ENCODE peak calls at places on chromosomes 1 and 21, in four cellular contexts. One of them, this sample, is unnamed.

GRCh38 chr1:212606734-212607205 is 1.8 kb upstream of the ATF3 start:
- DNase-seq in neural crest cell: no peak
- DNase-seq in HCEC 1CT: no peak
- DNase-seq in C1 segment of cervical spinal cord: peak
- DNase-seq in this sample: no peak

GRCh38 chr1:8293141-8293540 is 24.8 kb upstream of the SLC45A1 start:
- DNase-seq in neural crest cell: no peak
- DNase-seq in HCEC 1CT: no peak
- DNase-seq in C1 segment of cervical spinal cord: no peak
- DNase-seq in this sample: no peak

GRCh38 chr1:187985145-187985896 is 1156.6 kb downstream of the PLA2G4A start:
- DNase-seq in neural crest cell: no peak
- DNase-seq in HCEC 1CT: no peak
- DNase-seq in C1 segment of cervical spinal cord: no peak
- DNase-seq in this sample: no peak

GRCh38 chr1:169003864-169004516 is 102.5 kb upstream of the ATP1B1 start:
- DNase-seq in neural crest cell: no peak
- DNase-seq in HCEC 1CT: no peak
- DNase-seq in C1 segment of cervical spinal cord: no peak
- DNase-seq in this sample: no peak

GRCh38 chr1:219585837-219586465 is 27.0 kb downstream of the ZC3H11B start:
- DNase-seq in neural crest cell: no peak
- DNase-seq in HCEC 1CT: no peak
- DNase-seq in C1 segment of cervical spinal cord: no peak
- DNase-seq in this sample: no peak

GRCh38 chr21:46031484-46031883 is 49.9 kb downstream of the COL6A1 start:
- DNase-seq in neural crest cell: no peak
- DNase-seq in HCEC 1CT: no peak
- DNase-seq in C1 segment of cervical spinal cord: no peak
- DNase-seq in this sample: no peak

GRCh38 chr21:32412998-32413504 is 545 bp downstream of the EVA1C start:
- DNase-seq in neural crest cell: no peak
- DNase-seq in HCEC 1CT: no peak
- DNase-seq in C1 segment of cervical spinal cord: peak
- DNase-seq in this sample: no peak

GRCh38 chr1:119982006-119982405 is 85.7 kb upstream of the ADAM30 start:
- DNase-seq in neural crest cell: no peak
- DNase-seq in HCEC 1CT: peak
- DNase-seq in C1 segment of cervical spinal cord: no peak
- DNase-seq in this sample: no peak

GRCh38 chr1:200154069-200154767 is 126.7 kb downstream of the NR5A2 start:
- DNase-seq in neural crest cell: no peak
- DNase-seq in HCEC 1CT: peak
- DNase-seq in C1 segment of cervical spinal cord: no peak
- DNase-seq in this sample: no peak

GRCh38 chr1:112718691-112719418 is 3.7 kb upstream of the PPM1J start:
- DNase-seq in neural crest cell: peak
- DNase-seq in HCEC 1CT: peak
- DNase-seq in C1 segment of cervical spinal cord: peak
- DNase-seq in this sample: peak

GRCh38 chr1:82377201-82377884 is 576.6 kb downstream of the ADGRL2 start:
- DNase-seq in neural crest cell: no peak
- DNase-seq in HCEC 1CT: no peak
- DNase-seq in C1 segment of cervical spinal cord: no peak
- DNase-seq in this sample: no peak

GRCh38 chr1:8844421-8845063 is 27.1 kb upstream of the RERE start:
- DNase-seq in neural crest cell: no peak
- DNase-seq in HCEC 1CT: no peak
- DNase-seq in C1 segment of cervical spinal cord: no peak
- DNase-seq in this sample: no peak

GRCh38 chr1:219710529-219711194 is 97.8 kb upstream of the ZC3H11B start:
- DNase-seq in neural crest cell: no peak
- DNase-seq in HCEC 1CT: peak
- DNase-seq in C1 segment of cervical spinal cord: no peak
- DNase-seq in this sample: no peak

GRCh38 chr21:29279531-29279930 is 19.2 kb upstream of the BACH1 start:
- DNase-seq in neural crest cell: no peak
- DNase-seq in HCEC 1CT: no peak
- DNase-seq in C1 segment of cervical spinal cord: no peak
- DNase-seq in this sample: no peak

GRCh38 chr1:81432089-81432488 is 368.6 kb upstream of the ADGRL2 start:
- DNase-seq in neural crest cell: no peak
- DNase-seq in HCEC 1CT: no peak
- DNase-seq in C1 segment of cervical spinal cord: no peak
- DNase-seq in this sample: no peak

GRCh38 chr1:115877511-115877910 is 36.6 kb upstream of the NHLH2 start:
- DNase-seq in neural crest cell: no peak
- DNase-seq in HCEC 1CT: peak
- DNase-seq in C1 segment of cervical spinal cord: no peak
- DNase-seq in this sample: no peak

GRCh38 chr1:172845371-172845770 is 186.5 kb downstream of the FASLG start:
- DNase-seq in neural crest cell: no peak
- DNase-seq in HCEC 1CT: no peak
- DNase-seq in C1 segment of cervical spinal cord: no peak
- DNase-seq in this sample: no peak

GRCh38 chr21:46171585-46171984 is 12.7 kb downstream of the SPATC1L start:
- DNase-seq in neural crest cell: no peak
- DNase-seq in HCEC 1CT: no peak
- DNase-seq in C1 segment of cervical spinal cord: no peak
- DNase-seq in this sample: no peak

GRCh38 chr1:175094626-175095025 is 27.0 kb downstream of the TNN start:
- DNase-seq in neural crest cell: no peak
- DNase-seq in HCEC 1CT: no peak
- DNase-seq in C1 segment of cervical spinal cord: no peak
- DNase-seq in this sample: no peak

GRCh38 chr1:3681898-3682806 is 29.8 kb downstream of the TP73 start:
- DNase-seq in neural crest cell: no peak
- DNase-seq in HCEC 1CT: no peak
- DNase-seq in C1 segment of cervical spinal cord: no peak
- DNase-seq in this sample: no peak

GRCh38 chr1:147080013-147080661 is 92.1 kb downstream of the PRKAB2 start:
- DNase-seq in neural crest cell: no peak
- DNase-seq in HCEC 1CT: no peak
- DNase-seq in C1 segment of cervical spinal cord: no peak
- DNase-seq in this sample: no peak

GRCh38 chr1:83701396-83701795 is 297.5 kb downstream of the TTLL7 start:
- DNase-seq in neural crest cell: no peak
- DNase-seq in HCEC 1CT: no peak
- DNase-seq in C1 segment of cervical spinal cord: no peak
- DNase-seq in this sample: no peak

GRCh38 chr1:3352084-3352951 is 102.1 kb upstream of the ARHGEF16 start:
- DNase-seq in neural crest cell: peak
- DNase-seq in HCEC 1CT: no peak
- DNase-seq in C1 segment of cervical spinal cord: no peak
- DNase-seq in this sample: no peak

GRCh38 chr21:14484188-14485009 is 61.7 kb downstream of the SAMSN1 start:
- DNase-seq in neural crest cell: no peak
- DNase-seq in HCEC 1CT: no peak
- DNase-seq in C1 segment of cervical spinal cord: no peak
- DNase-seq in this sample: no peak

GRCh38 chr21:42038393-42038792 is 28.2 kb upstream of the ZBTB21 start:
- DNase-seq in neural crest cell: no peak
- DNase-seq in HCEC 1CT: no peak
- DNase-seq in C1 segment of cervical spinal cord: no peak
- DNase-seq in this sample: no peak

GRCh38 chr1:920008-920407 is 3.7 kb upstream of the SAMD11 start:
- DNase-seq in neural crest cell: no peak
- DNase-seq in HCEC 1CT: no peak
- DNase-seq in C1 segment of cervical spinal cord: no peak
- DNase-seq in this sample: no peak

GRCh38 chr1:112196731-112197130 is 199.3 kb upstream of the CTTNBP2NL start:
- DNase-seq in neural crest cell: no peak
- DNase-seq in HCEC 1CT: no peak
- DNase-seq in C1 segment of cervical spinal cord: no peak
- DNase-seq in this sample: no peak

GRCh38 chr21:45139473-45139872 is 65.1 kb downstream of the ADARB1 start:
- DNase-seq in neural crest cell: no peak
- DNase-seq in HCEC 1CT: no peak
- DNase-seq in C1 segment of cervical spinal cord: no peak
- DNase-seq in this sample: no peak

GRCh38 chr1:21503706-21504377 is 5.4 kb upstream of the ALPL start:
- DNase-seq in neural crest cell: no peak
- DNase-seq in HCEC 1CT: no peak
- DNase-seq in C1 segment of cervical spinal cord: no peak
- DNase-seq in this sample: no peak

GRCh38 chr1:107835151-107835670 is 129.8 kb downstream of the VAV3 start:
- DNase-seq in neural crest cell: no peak
- DNase-seq in HCEC 1CT: no peak
- DNase-seq in C1 segment of cervical spinal cord: no peak
- DNase-seq in this sample: no peak

GRCh38 chr1:30892671-30893073 is 15.9 kb downstream of the SDC3 start:
- DNase-seq in neural crest cell: no peak
- DNase-seq in HCEC 1CT: no peak
- DNase-seq in C1 segment of cervical spinal cord: no peak
- DNase-seq in this sample: no peak